ENCODE peak calls at places on chromosome 13, in six cellular contexts. One of them, this sample, is unnamed.
A peak's percentile ranks its signal among the peaks of the same experiment; 100 is the strongest.

GRCh38 chr13:87536899-87537298 is 134.3 kb upstream of the SLITRK5 start:
- DNase-seq in K562: no peak
- DNase-seq in IMR-90: no peak
- DNase-seq in GM12878: no peak
- DNase-seq in A549: no peak
- DNase-seq in HepG2: no peak
- DNase-seq in this sample: no peak

GRCh38 chr13:80463673-80464352 is 122.9 kb upstream of the SPRY2 start:
- DNase-seq in K562: no peak
- DNase-seq in IMR-90: no peak
- DNase-seq in GM12878: no peak
- DNase-seq in A549: no peak
- DNase-seq in HepG2: no peak
- DNase-seq in this sample: no peak

GRCh38 chr13:49272296-49272695 is 24.6 kb downstream of the CDADC1 start:
- DNase-seq in K562: no peak
- DNase-seq in IMR-90: no peak
- DNase-seq in GM12878: no peak
- DNase-seq in A549: no peak
- DNase-seq in HepG2: no peak
- DNase-seq in this sample: no peak

GRCh38 chr13:43167058-43167457 is 143.7 kb downstream of the DNAJC15 start:
- DNase-seq in K562: no peak
- DNase-seq in IMR-90: no peak
- DNase-seq in GM12878: no peak
- DNase-seq in A549: no peak
- DNase-seq in HepG2: no peak
- DNase-seq in this sample: no peak

GRCh38 chr13:87089391-87089790 is 581.8 kb upstream of the SLITRK5 start:
- DNase-seq in K562: no peak
- DNase-seq in IMR-90: peak; percentile 95
- DNase-seq in GM12878: no peak
- DNase-seq in A549: no peak
- DNase-seq in HepG2: no peak
- DNase-seq in this sample: no peak

GRCh38 chr13:46901721-46902120 is 4.9 kb upstream of the HTR2A start:
- DNase-seq in K562: no peak
- DNase-seq in IMR-90: no peak
- DNase-seq in GM12878: no peak
- DNase-seq in A549: no peak
- DNase-seq in HepG2: no peak
- DNase-seq in this sample: no peak

GRCh38 chr13:112974125-112974524 is 5.1 kb downstream of the MCF2L start:
- DNase-seq in K562: no peak
- DNase-seq in IMR-90: no peak
- DNase-seq in GM12878: no peak
- DNase-seq in A549: no peak
- DNase-seq in HepG2: no peak
- DNase-seq in this sample: no peak

GRCh38 chr13:49858183-49858856 is 65.8 kb upstream of the KPNA3 start:
- DNase-seq in K562: no peak
- DNase-seq in IMR-90: peak; percentile 99
- DNase-seq in GM12878: no peak
- DNase-seq in A549: peak; percentile 93
- DNase-seq in HepG2: peak; percentile 95
- DNase-seq in this sample: no peak

GRCh38 chr13:105655046-105655445 is 880.4 kb downstream of the EFNB2 start:
- DNase-seq in K562: no peak
- DNase-seq in IMR-90: peak; percentile 74
- DNase-seq in GM12878: no peak
- DNase-seq in A549: no peak
- DNase-seq in HepG2: no peak
- DNase-seq in this sample: no peak

GRCh38 chr13:50192272-50192813 is 177.1 kb downstream of the KCNRG start:
- DNase-seq in K562: no peak
- DNase-seq in IMR-90: no peak
- DNase-seq in GM12878: no peak
- DNase-seq in A549: no peak
- DNase-seq in HepG2: no peak
- DNase-seq in this sample: no peak

GRCh38 chr13:43087960-43088580 is 64.7 kb downstream of the DNAJC15 start:
- DNase-seq in K562: no peak
- DNase-seq in IMR-90: peak; percentile 36
- DNase-seq in GM12878: no peak
- DNase-seq in A549: no peak
- DNase-seq in HepG2: no peak
- DNase-seq in this sample: no peak

GRCh38 chr13:52642131-52642530 is at the start of gene HNRNPA1L2:
- DNase-seq in K562: no peak
- DNase-seq in IMR-90: no peak
- DNase-seq in GM12878: no peak
- DNase-seq in A549: no peak
- DNase-seq in HepG2: no peak
- DNase-seq in this sample: no peak

GRCh38 chr13:110211735-110212134 is 95.2 kb downstream of the COL4A1 start:
- DNase-seq in K562: no peak
- DNase-seq in IMR-90: no peak
- DNase-seq in GM12878: no peak
- DNase-seq in A549: no peak
- DNase-seq in HepG2: no peak
- DNase-seq in this sample: no peak

GRCh38 chr13:41696163-41697003 is 239.0 kb downstream of the RGCC start:
- DNase-seq in K562: no peak
- DNase-seq in IMR-90: peak; percentile 92
- DNase-seq in GM12878: no peak
- DNase-seq in A549: peak; percentile 90
- DNase-seq in HepG2: peak; percentile 2
- DNase-seq in this sample: no peak

GRCh38 chr13:41457589-41458186 is 338 bp downstream of the RGCC start:
- DNase-seq in K562: peak; percentile 52
- DNase-seq in IMR-90: no peak
- DNase-seq in GM12878: no peak
- DNase-seq in A549: no peak
- DNase-seq in HepG2: no peak
- DNase-seq in this sample: peak; percentile 66

GRCh38 chr13:113648218-113648615 is 9.8 kb downstream of the ATP4B start:
- DNase-seq in K562: no peak
- DNase-seq in IMR-90: no peak
- DNase-seq in GM12878: no peak
- DNase-seq in A549: no peak
- DNase-seq in HepG2: no peak
- DNase-seq in this sample: no peak

GRCh38 chr13:26628706-26629105 is 71.2 kb downstream of the WASF3 start:
- DNase-seq in K562: no peak
- DNase-seq in IMR-90: peak; percentile 40
- DNase-seq in GM12878: no peak
- DNase-seq in A549: peak; percentile 14
- DNase-seq in HepG2: peak; percentile 28
- DNase-seq in this sample: no peak

GRCh38 chr13:80054806-80055205 is 286.1 kb downstream of the SPRY2 start:
- DNase-seq in K562: no peak
- DNase-seq in IMR-90: peak; percentile 73
- DNase-seq in GM12878: no peak
- DNase-seq in A549: no peak
- DNase-seq in HepG2: no peak
- DNase-seq in this sample: no peak

GRCh38 chr13:103931396-103931795 is 865.2 kb upstream of the SLC10A2 start:
- DNase-seq in K562: no peak
- DNase-seq in IMR-90: no peak
- DNase-seq in GM12878: no peak
- DNase-seq in A549: no peak
- DNase-seq in HepG2: no peak
- DNase-seq in this sample: no peak

GRCh38 chr13:26300140-26300539 is 46.2 kb downstream of the CDK8 start:
- DNase-seq in K562: no peak
- DNase-seq in IMR-90: peak; percentile 86
- DNase-seq in GM12878: no peak
- DNase-seq in A549: peak; percentile 7
- DNase-seq in HepG2: no peak
- DNase-seq in this sample: no peak

GRCh38 chr13:110154370-110155031 is 152.5 kb downstream of the COL4A1 start:
- DNase-seq in K562: no peak
- DNase-seq in IMR-90: no peak
- DNase-seq in GM12878: no peak
- DNase-seq in A549: no peak
- DNase-seq in HepG2: no peak
- DNase-seq in this sample: no peak

GRCh38 chr13:30479154-30479553 is 13.4 kb upstream of the HMGB1 start:
- DNase-seq in K562: no peak
- DNase-seq in IMR-90: no peak
- DNase-seq in GM12878: no peak
- DNase-seq in A549: no peak
- DNase-seq in HepG2: no peak
- DNase-seq in this sample: no peak

GRCh38 chr13:40640845-40641458 is 25.5 kb downstream of the FOXO1 start:
- DNase-seq in K562: no peak
- DNase-seq in IMR-90: no peak
- DNase-seq in GM12878: no peak
- DNase-seq in A549: no peak
- DNase-seq in HepG2: no peak
- DNase-seq in this sample: no peak

GRCh38 chr13:49240017-49240416 is 7.7 kb upstream of the CDADC1 start:
- DNase-seq in K562: no peak
- DNase-seq in IMR-90: peak; percentile 46
- DNase-seq in GM12878: no peak
- DNase-seq in A549: peak; percentile 24
- DNase-seq in HepG2: peak; percentile 22
- DNase-seq in this sample: no peak

GRCh38 chr13:72290962-72291681 is 424.1 kb upstream of the DACH1 start:
- DNase-seq in K562: no peak
- DNase-seq in IMR-90: no peak
- DNase-seq in GM12878: no peak
- DNase-seq in A549: no peak
- DNase-seq in HepG2: no peak
- DNase-seq in this sample: no peak

GRCh38 chr13:114101325-114101821 is 31.1 kb downstream of the RASA3 start:
- DNase-seq in K562: no peak
- DNase-seq in IMR-90: no peak
- DNase-seq in GM12878: no peak
- DNase-seq in A549: no peak
- DNase-seq in HepG2: no peak
- DNase-seq in this sample: peak; percentile 39

GRCh38 chr13:35978607-35979316 is 152.4 kb downstream of the DCLK1 start:
- DNase-seq in K562: peak; percentile 36
- DNase-seq in IMR-90: peak; percentile 69
- DNase-seq in GM12878: no peak
- DNase-seq in A549: peak; percentile 40
- DNase-seq in HepG2: peak; percentile 42
- DNase-seq in this sample: peak; percentile 54

GRCh38 chr13:36453518-36453917 is 21.2 kb downstream of the CCNA1 start:
- DNase-seq in K562: no peak
- DNase-seq in IMR-90: peak; percentile 2
- DNase-seq in GM12878: no peak
- DNase-seq in A549: no peak
- DNase-seq in HepG2: no peak
- DNase-seq in this sample: no peak

GRCh38 chr13:106466691-106467405 is 68.6 kb downstream of the EFNB2 start:
- DNase-seq in K562: no peak
- DNase-seq in IMR-90: no peak
- DNase-seq in GM12878: no peak
- DNase-seq in A549: no peak
- DNase-seq in HepG2: no peak
- DNase-seq in this sample: no peak

GRCh38 chr13:38758278-38758677 is 71.4 kb downstream of the FREM2 start:
- DNase-seq in K562: no peak
- DNase-seq in IMR-90: no peak
- DNase-seq in GM12878: no peak
- DNase-seq in A549: no peak
- DNase-seq in HepG2: no peak
- DNase-seq in this sample: no peak

GRCh38 chr13:38766799-38767198 is 79.9 kb downstream of the FREM2 start:
- DNase-seq in K562: no peak
- DNase-seq in IMR-90: no peak
- DNase-seq in GM12878: no peak
- DNase-seq in A549: no peak
- DNase-seq in HepG2: no peak
- DNase-seq in this sample: no peak

GRCh38 chr13:38759390-38759789 is 72.5 kb downstream of the FREM2 start:
- DNase-seq in K562: no peak
- DNase-seq in IMR-90: no peak
- DNase-seq in GM12878: no peak
- DNase-seq in A549: no peak
- DNase-seq in HepG2: no peak
- DNase-seq in this sample: no peak

GRCh38 chr13:38767506-38768265 is 80.8 kb downstream of the FREM2 start:
- DNase-seq in K562: no peak
- DNase-seq in IMR-90: no peak
- DNase-seq in GM12878: no peak
- DNase-seq in A549: no peak
- DNase-seq in HepG2: no peak
- DNase-seq in this sample: no peak

GRCh38 chr13:38763446-38764381 is 76.8 kb downstream of the FREM2 start:
- DNase-seq in K562: no peak
- DNase-seq in IMR-90: peak; percentile 33
- DNase-seq in GM12878: no peak
- DNase-seq in A549: peak; percentile 13
- DNase-seq in HepG2: peak; percentile 16
- DNase-seq in this sample: peak; percentile 36
- TF ChIP-seq SMC3 in K562: peak; percentile 20
- TF ChIP-seq SMC3 in IMR-90: peak; percentile 32
- TF ChIP-seq SMC3 in GM12878: peak; percentile 39
- TF ChIP-seq SMC3 in A549: peak; percentile 18
- TF ChIP-seq SMC3 in HepG2: no peak
- TF ChIP-seq SMC3 in this sample: peak; percentile 57

GRCh38 chr13:98285317-98285716 is 108.2 kb upstream of the RNF113B start:
- DNase-seq in K562: no peak
- DNase-seq in IMR-90: peak; percentile 49
- DNase-seq in GM12878: no peak
- DNase-seq in A549: no peak
- DNase-seq in HepG2: no peak
- DNase-seq in this sample: peak; percentile 39
- TF ChIP-seq SMC3 in K562: no peak
- TF ChIP-seq SMC3 in IMR-90: no peak
- TF ChIP-seq SMC3 in GM12878: no peak
- TF ChIP-seq SMC3 in A549: no peak
- TF ChIP-seq SMC3 in HepG2: no peak
- TF ChIP-seq SMC3 in this sample: no peak

DNA sequence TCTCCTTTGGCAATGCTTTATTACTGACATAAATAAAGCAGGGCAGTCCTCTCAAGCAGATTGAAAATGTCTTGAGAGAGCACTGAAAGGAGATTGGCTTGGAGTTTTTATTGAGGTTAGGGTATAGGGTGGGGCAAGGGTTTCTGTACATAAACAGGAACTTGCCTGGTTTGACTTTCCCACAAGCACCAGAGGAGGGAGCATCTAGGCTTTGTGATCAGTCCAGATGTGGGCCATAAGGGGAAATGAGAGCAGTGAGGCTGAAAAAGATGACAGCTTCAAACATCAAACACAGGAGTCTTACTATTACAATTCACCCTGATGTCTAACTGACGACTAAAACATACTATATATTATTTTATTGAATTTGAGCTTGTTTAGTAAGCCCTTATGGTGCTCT is 260.9 kb downstream of the MTUS2 start:
- DNase-seq in K562: no peak
- DNase-seq in IMR-90: no peak
- DNase-seq in GM12878: peak; percentile 48
- DNase-seq in A549: no peak
- DNase-seq in HepG2: no peak
- DNase-seq in this sample: no peak
- TF ChIP-seq SMC3 in K562: no peak
- TF ChIP-seq SMC3 in IMR-90: no peak
- TF ChIP-seq SMC3 in GM12878: peak; percentile 65
- TF ChIP-seq SMC3 in A549: no peak
- TF ChIP-seq SMC3 in HepG2: no peak
- TF ChIP-seq SMC3 in this sample: no peak

GRCh38 chr13:101382086-101382485 is 34.2 kb downstream of the NALCN start:
- DNase-seq in K562: no peak
- DNase-seq in IMR-90: no peak
- DNase-seq in GM12878: no peak
- DNase-seq in A549: no peak
- DNase-seq in HepG2: no peak
- DNase-seq in this sample: no peak
- TF ChIP-seq SMC3 in K562: no peak
- TF ChIP-seq SMC3 in IMR-90: no peak
- TF ChIP-seq SMC3 in GM12878: no peak
- TF ChIP-seq SMC3 in A549: no peak
- TF ChIP-seq SMC3 in HepG2: no peak
- TF ChIP-seq SMC3 in this sample: no peak

This sample was measured in SK-N-SH.